ENCODE peak calls at places on chromosome 12, in four cellular contexts. I is left kidney; B is cardiac fibroblast; C is activated naive CD4-positive, alpha-beta T cell. E is an unnamed sample.

GRCh38 chr12:1529862-1530591 is 64.4 kb downstream of the FBXL14 start:
- DNase-seq in I (peak), B (no peak), C (no peak), E (no peak)

GRCh38 chr12:72677187-72677586 is 405.0 kb downstream of the TRHDE start:
- DNase-seq in I (no peak), B (no peak), C (no peak), E (no peak)

GRCh38 chr12:27285395-27285794 is 41.3 kb downstream of the STK38L start:
- DNase-seq in I (no peak), B (peak), C (no peak), E (peak)

GRCh38 chr12:118398878-118399277 is 22.5 kb downstream of the SUDS3 start:
- DNase-seq in I (no peak), B (peak), C (no peak), E (no peak)

GRCh38 chr12:92759634-92760268 is 57.0 kb downstream of the PLEKHG7 start:
- DNase-seq in I (no peak), B (peak), C (no peak), E (peak)

GRCh38 chr12:86044396-86044795 is 170.3 kb downstream of the NTS start:
- DNase-seq in I (no peak), B (no peak), C (no peak), E (no peak)

GRCh38 chr12:92665496-92665895 is 37.3 kb upstream of the PLEKHG7 start:
- DNase-seq in I (no peak), B (no peak), C (no peak), E (no peak)

GRCh38 chr12:120091371-120092090 is 25.0 kb downstream of the RAB35 start:
- DNase-seq in I (no peak), B (no peak), C (no peak), E (no peak)

GRCh38 chr12:124210991-124211577 is 83.8 kb upstream of the RFLNA start:
- DNase-seq in I (no peak), B (no peak), C (no peak), E (no peak)

GRCh38 chr12:13745100-13745678 is 236.2 kb downstream of the GRIN2B start:
- DNase-seq in I (no peak), B (no peak), C (no peak), E (no peak)

GRCh38 chr12:57127710-57128518 is at the start of gene LRP1:
- DNase-seq in I (peak), B (peak), C (peak), E (peak)

GRCh38 chr12:34395056-34396005 is 373.0 kb downstream of the ALG10 start:
- DNase-seq in I (no peak), B (no peak), C (no peak), E (no peak)

GRCh38 chr12:104971276-104971675 is 13.2 kb upstream of the SLC41A2 start:
- DNase-seq in I (no peak), B (peak), C (no peak), E (no peak)

GRCh38 chr12:107126688-107127481 is 33.5 kb upstream of the CRY1 start:
- DNase-seq in I (peak), B (peak), C (no peak), E (peak)

GRCh38 chr12:115511971-115512370 is 765.5 kb downstream of the MED13L start:
- DNase-seq in I (no peak), B (no peak), C (no peak), E (no peak)

GRCh38 chr12:39887824-39888223 is 218.1 kb downstream of the SLC2A13 start:
- DNase-seq in I (no peak), B (no peak), C (no peak), E (no peak)

GRCh38 chr12:128626808-128627320 is 196.9 kb downstream of the SLC15A4 start:
- DNase-seq in I (no peak), B (no peak), C (no peak), E (no peak)

GRCh38 chr12:15956413-15957185 is 45.5 kb downstream of the DERA start:
- DNase-seq in I (peak), B (no peak), C (no peak), E (no peak)

GRCh38 chr12:84813780-84814663 is 98.6 kb downstream of the SLC6A15 start:
- DNase-seq in I (no peak), B (no peak), C (no peak), E (no peak)

GRCh38 chr12:90854136-90854689 is 100.8 kb downstream of the CCER1 start:
- DNase-seq in I (peak), B (peak), C (no peak), E (peak)

GRCh38 chr12:52207895-52208294 is 16.1 kb upstream of the KRT80 start:
- DNase-seq in I (no peak), B (peak), C (no peak), E (no peak)

GRCh38 chr12:124488520-124488919 is 78.9 kb downstream of the NCOR2 start:
- DNase-seq in I (no peak), B (no peak), C (no peak), E (no peak)

GRCh38 chr12:121227294-121227693 is 17.4 kb downstream of the P2RX4 start:
- DNase-seq in I (peak), B (no peak), C (no peak), E (no peak)

GRCh38 chr12:117143008-117143532 is 43.9 kb upstream of the TESC start:
- DNase-seq in I (peak), B (no peak), C (no peak), E (peak)

GRCh38 chr12:112167031-112167461 is 41.7 kb downstream of the TRAFD1 start:
- DNase-seq in I (no peak), B (no peak), C (no peak), E (no peak)

GRCh38 chr12:14171111-14171510 is 189.7 kb upstream of the GRIN2B start:
- DNase-seq in I (no peak), B (no peak), C (no peak), E (no peak)

GRCh38 chr12:64780531-64781373 is 21.5 kb upstream of the GNS start:
- DNase-seq in I (peak), B (no peak), C (no peak), E (no peak)

GRCh38 chr12:88591343-88591742 is 11.1 kb upstream of the KITLG start:
- DNase-seq in I (no peak), B (no peak), C (no peak), E (no peak)

GRCh38 chr12:1787714-1788113 is 32.7 kb upstream of the LRTM2 start:
- DNase-seq in I (no peak), B (no peak), C (no peak), E (no peak)